ENCODE peak calls at places on chromosomes 6 and 20, in nine cellular contexts. U, Q, T, J, Y, R, O, H and Z are unnamed samples. For H3K4me1, the result is how much of the 10 kb centered on the place peaks cover.

GRCh38 chr20:10639762-10640556 is 33.8 kb downstream of the JAG1 start:
- DNase-seq in U (no peak), Q (peak), T (no peak), J (no peak), Y (no peak), R (no peak), O (no peak), H (no peak), Z (no peak)

GRCh38 chr6:160464744-160465143 is 116.6 kb downstream of the SLC22A3 start:
- DNase-seq in U (no peak), Q (no peak), T (no peak), J (no peak), Y (no peak), R (no peak), O (no peak), H (peak), Z (no peak)

GRCh38 chr6:35496036-35496850 is 636 bp downstream of the TEAD3 start:
- DNase-seq in U (peak), Q (peak), T (peak), J (no peak), Y (peak), R (no peak), O (peak), H (no peak), Z (no peak)

GRCh38 chr20:10609276-10609675 is 64.5 kb downstream of the JAG1 start:
- DNase-seq in U (peak), Q (peak), T (no peak), J (no peak), Y (no peak), R (no peak), O (peak), H (no peak), Z (no peak)

GRCh38 chr20:35899064-35899463 is 55.2 kb downstream of the SCAND1 start:
- DNase-seq in U (no peak), Q (no peak), T (no peak), J (no peak), Y (no peak), R (no peak), O (no peak), H (no peak), Z (no peak)

GRCh38 chr6:25695671-25696070 is 43.7 kb downstream of the SCGN start:
- DNase-seq in U (no peak), Q (no peak), T (no peak), J (no peak), Y (no peak), R (no peak), O (no peak), H (no peak), Z (no peak)

GRCh38 chr6:25341923-25342619 is 62.9 kb downstream of the CARMIL1 start:
- DNase-seq in U (no peak), Q (no peak), T (no peak), J (no peak), Y (no peak), R (no peak), O (no peak), H (no peak), Z (no peak)

GRCh38 chr6:121550491-121551010 is 115.1 kb downstream of the GJA1 start:
- DNase-seq in U (no peak), Q (no peak), T (no peak), J (no peak), Y (no peak), R (no peak), O (no peak), H (no peak), Z (no peak)

GRCh38 chr6:390914-391558 is 516 bp upstream of the IRF4 start:
- DNase-seq in U (no peak), Q (no peak), T (no peak), J (no peak), Y (no peak), R (no peak), O (peak), H (peak), Z (no peak)

GRCh38 chr6:2447318-2447717 is 201.9 kb upstream of the GMDS start:
- DNase-seq in U (no peak), Q (no peak), T (peak), J (no peak), Y (peak), R (no peak), O (no peak), H (no peak), Z (no peak)

GRCh38 chr6:102085257-102085656 is 691.7 kb downstream of the GRIK2 start:
- DNase-seq in U (no peak), Q (no peak), T (no peak), J (no peak), Y (no peak), R (no peak), O (no peak), H (no peak), Z (no peak)

GRCh38 chr20:8131598-8132014 is 460 bp upstream of the PLCB1 start:
- DNase-seq in U (no peak), Q (no peak), T (no peak), J (no peak), Y (no peak), R (no peak), O (peak), H (no peak), Z (no peak)

GRCh38 chr20:19090332-19090731 is 122.1 kb upstream of the SLC24A3 start:
- DNase-seq in U (no peak), Q (no peak), T (no peak), J (no peak), Y (no peak), R (no peak), O (no peak), H (no peak), Z (no peak)

GRCh38 chr6:66435321-66435720 is 728.3 kb upstream of the EYS start:
- DNase-seq in U (no peak), Q (no peak), T (no peak), J (no peak), Y (no peak), R (no peak), O (no peak), H (no peak), Z (no peak)

GRCh38 chr20:62780204-62780603 is 16.1 kb upstream of the MRGBP start:
- DNase-seq in U (no peak), Q (no peak), T (no peak), J (no peak), Y (no peak), R (no peak), O (no peak), H (no peak), Z (no peak)
- H3K4me3 ChIP-seq in U (no peak), Q (no peak), T (no peak), J (no peak), Y (no peak), R (no peak), O (no peak), H (no peak), Z (no peak)

GRCh38 chr20:32057785-32058184 is 5.7 kb downstream of the HCK start:
- DNase-seq in U (no peak), Q (no peak), T (no peak), J (no peak), Y (no peak), R (no peak), O (no peak), H (no peak), Z (no peak)

GRCh38 chr20:32056708-32057491 is 4.9 kb downstream of the HCK start:
- DNase-seq in U (no peak), Q (no peak), T (no peak), J (no peak), Y (no peak), R (no peak), O (no peak), H (no peak), Z (no peak)

GRCh38 chr20:32064667-32065066 is 12.6 kb downstream of the HCK start:
- DNase-seq in U (no peak), Q (no peak), T (no peak), J (no peak), Y (no peak), R (peak), O (no peak), H (no peak), Z (no peak)

GRCh38 chr20:32062776-32063170 is 10.7 kb downstream of the HCK start:
- DNase-seq in U (no peak), Q (peak), T (no peak), J (no peak), Y (no peak), R (peak), O (no peak), H (no peak), Z (no peak)

GRCh38 chr20:32059189-32059588 is 7.1 kb downstream of the HCK start:
- DNase-seq in U (no peak), Q (no peak), T (no peak), J (no peak), Y (no peak), R (no peak), O (no peak), H (no peak), Z (no peak)
- H3K4me1 ChIP-seq in U (under half), Q (under half), T (under half), J (under half), Y (under half), R (under half), O (under half), H (under half), Z (under half)

GRCh38 chr6:46746691-46747090 is at the start of gene ANKRD66:
- DNase-seq in U (no peak), Q (no peak), T (no peak), J (no peak), Y (no peak), R (no peak), O (no peak), H (no peak), Z (no peak)

GRCh38 chr6:46745973-46746372 is 760 bp upstream of the ANKRD66 start:
- DNase-seq in U (no peak), Q (no peak), T (no peak), J (no peak), Y (no peak), R (no peak), O (no peak), H (no peak), Z (no peak)

GRCh38 chr6:46749731-46750130 is 3.0 kb downstream of the ANKRD66 start:
- DNase-seq in U (no peak), Q (no peak), T (no peak), J (no peak), Y (no peak), R (no peak), O (no peak), H (no peak), Z (no peak)

GRCh38 chr6:46751658-46752057 is 4.9 kb downstream of the ANKRD66 start:
- DNase-seq in U (no peak), Q (no peak), T (no peak), J (no peak), Y (no peak), R (no peak), O (no peak), H (no peak), Z (no peak)

GRCh38 chr6:46748940-46749503 is 2.3 kb downstream of the ANKRD66 start:
- DNase-seq in U (no peak), Q (no peak), T (no peak), J (no peak), Y (no peak), R (no peak), O (no peak), H (no peak), Z (no peak)
- H3K27ac ChIP-seq in U (no peak), Q (no peak), T (no peak), J (no peak), Y (no peak), R (no peak), O (no peak), H (peak), Z (no peak)

DNA sequence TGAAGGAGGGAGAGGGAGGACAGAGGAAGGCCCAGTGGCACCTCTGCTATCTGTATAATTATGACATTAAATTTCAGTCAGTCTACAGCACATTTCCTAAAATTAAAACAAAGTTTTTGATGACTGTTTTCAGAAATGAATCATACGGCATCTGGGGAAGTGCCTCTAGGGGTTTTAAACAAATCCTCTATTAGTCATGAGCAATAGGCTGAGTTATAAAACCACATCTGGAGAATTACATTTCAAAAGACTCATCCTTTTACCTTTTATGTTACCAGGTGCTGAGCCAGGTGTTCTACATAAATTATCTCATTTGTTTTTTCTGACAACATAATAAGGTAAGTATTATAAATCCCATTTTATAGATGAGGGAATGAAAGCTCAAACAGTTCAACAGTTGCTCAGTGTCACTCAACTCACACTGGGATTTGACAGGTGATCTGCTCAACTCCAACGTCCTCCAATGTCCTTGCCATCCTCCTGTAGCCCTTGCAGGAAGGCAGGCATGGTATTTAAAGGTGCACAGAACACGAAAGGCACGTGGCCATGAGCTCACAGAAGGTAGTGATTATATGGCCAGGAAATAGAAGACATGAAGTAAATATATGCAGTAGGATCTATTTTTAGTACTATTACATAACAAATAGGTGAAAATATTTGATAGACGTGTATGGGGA is 184.2 kb upstream of the MAN1A1 start:
- DNase-seq in U (no peak), Q (no peak), T (no peak), J (no peak), Y (no peak), R (peak), O (peak), H (no peak), Z (no peak)
- H3K4me3 ChIP-seq in U (no peak), Q (no peak), T (no peak), J (no peak), Y (no peak), R (no peak), O (no peak), H (no peak), Z (no peak)

GRCh38 chr20:16054917-16055316 is 518.3 kb downstream of the KIF16B start:
- DNase-seq in U (no peak), Q (no peak), T (no peak), J (no peak), Y (no peak), R (no peak), O (no peak), H (no peak), Z (no peak)

GRCh38 chr20:16052406-16052805 is 520.8 kb downstream of the KIF16B start:
- DNase-seq in U (no peak), Q (no peak), T (no peak), J (no peak), Y (no peak), R (no peak), O (no peak), H (no peak), Z (no peak)

GRCh38 chr20:16048881-16049280 is 524.4 kb downstream of the KIF16B start:
- DNase-seq in U (no peak), Q (no peak), T (no peak), J (no peak), Y (no peak), R (no peak), O (no peak), H (no peak), Z (no peak)

GRCh38 chr20:16051968-16052367 is 521.3 kb downstream of the KIF16B start:
- DNase-seq in U (no peak), Q (no peak), T (no peak), J (no peak), Y (no peak), R (no peak), O (no peak), H (no peak), Z (no peak)

DNA sequence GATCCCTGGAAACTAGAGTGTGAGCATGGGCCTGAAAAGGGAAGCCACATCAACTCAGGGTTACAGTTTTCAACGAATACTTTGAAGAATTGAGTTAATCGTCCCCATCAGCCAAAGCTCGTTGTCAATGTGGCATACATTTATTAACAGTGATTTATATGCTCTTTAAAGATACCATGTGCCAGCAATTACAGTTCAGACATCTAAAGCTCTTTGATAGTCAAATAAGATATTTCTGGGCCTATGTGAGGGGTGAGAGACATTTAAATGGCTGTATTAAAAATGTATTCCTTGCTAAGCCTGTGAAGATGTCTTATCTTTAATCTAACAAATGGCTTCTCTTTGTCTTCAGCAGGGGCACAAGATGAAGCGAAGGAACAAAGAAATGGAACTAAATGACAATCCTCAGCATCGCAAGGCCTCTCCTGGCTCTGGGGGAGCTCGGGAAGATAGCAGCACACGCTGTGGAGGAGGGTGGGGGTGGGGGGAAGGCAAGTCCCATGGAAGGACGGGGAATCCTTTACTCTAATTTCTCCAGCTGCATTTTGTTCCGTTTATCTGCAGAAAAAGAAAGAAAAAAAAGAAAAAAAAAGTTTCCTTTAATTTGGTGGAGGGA is 523.7 kb downstream of the KIF16B start:
- DNase-seq in U (no peak), Q (no peak), T (no peak), J (no peak), Y (no peak), R (no peak), O (no peak), H (no peak), Z (no peak)
- H3K4me1 ChIP-seq in U (under half), Q (under half), T (under half), J (under half), Y (under half), R (under half), O (under half), H (under half), Z (under half)